ENCODE peak calls at places on chromosomes 1 and 21, in six cellular contexts. F is H1, N is trophoblast cell, Q is IMR-90, W is neuronal stem cell, L is mesenchymal stem cell. K is an unnamed sample.

GRCh38 chr1:153535664-153536585 is at the start of gene S100A6:
- DNase-seq in F (no peak), N (peak), Q (peak), W (no peak), L (peak), K (no peak)

GRCh38 chr1:66537718-66538117 is 3.8 kb downstream of the SGIP1 start:
- DNase-seq in F (no peak), N (no peak), Q (no peak), W (no peak), L (no peak), K (no peak)

GRCh38 chr1:13699936-13700520 is at the start of gene PRDM2:
- DNase-seq in F (peak), N (peak), Q (peak), W (peak), L (peak), K (peak)

GRCh38 chr21:17438642-17439041 is 74.2 kb upstream of the CXADR start:
- DNase-seq in F (peak), N (no peak), Q (no peak), W (peak), L (no peak), K (peak)

GRCh38 chr1:156490401-156491032 is 10.1 kb downstream of the MEF2D start:
- DNase-seq in F (peak), N (no peak), Q (no peak), W (no peak), L (peak), K (peak)

GRCh38 chr1:66576645-66577044 is 42.7 kb downstream of the SGIP1 start:
- DNase-seq in F (no peak), N (no peak), Q (peak), W (no peak), L (peak), K (no peak)

GRCh38 chr1:2867861-2868260 is 66.4 kb upstream of the TTC34 start:
- DNase-seq in F (no peak), N (no peak), Q (no peak), W (no peak), L (no peak), K (no peak)

GRCh38 chr21:43859747-43860214 is 5.2 kb upstream of the AGPAT3 start:
- DNase-seq in F (no peak), N (no peak), Q (no peak), W (no peak), L (peak), K (no peak)

GRCh38 chr1:11458811-11459275 is 20.1 kb upstream of the DISP3 start:
- DNase-seq in F (no peak), N (no peak), Q (no peak), W (no peak), L (no peak), K (no peak)

GRCh38 chr1:161006563-161006962 is 14.4 kb downstream of the F11R start:
- DNase-seq in F (no peak), N (no peak), Q (no peak), W (no peak), L (no peak), K (no peak)

GRCh38 chr1:3564921-3565831 is 46.1 kb downstream of the MEGF6 start:
- DNase-seq in F (peak), N (peak), Q (peak), W (peak), L (peak), K (peak)

DNA sequence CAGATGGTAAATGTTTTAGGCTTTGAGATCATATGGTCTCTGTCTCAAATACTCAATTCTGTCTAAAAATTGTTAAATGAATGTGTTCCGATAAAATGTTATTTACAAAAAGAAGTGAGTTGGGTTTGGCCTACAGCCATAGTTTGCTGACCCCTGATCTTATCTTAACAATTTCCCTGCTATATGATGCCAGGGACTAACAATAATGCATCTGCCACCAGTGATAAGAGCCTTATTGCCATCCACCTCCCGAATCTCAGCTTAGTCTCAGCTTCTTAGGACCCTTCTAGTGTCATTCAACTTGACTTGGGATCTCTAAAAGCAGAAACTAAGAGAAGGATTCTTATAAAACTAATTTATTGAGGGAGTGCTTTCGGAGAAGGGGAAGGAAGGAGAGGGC is 208.5 kb upstream of the ADGRL2 start:
- DNase-seq in F (no peak), N (no peak), Q (no peak), W (no peak), L (no peak), K (no peak)
- H4K91ac ChIP-seq in F (no peak), N (no peak), Q (no peak), W (no peak), L (no peak), K (no peak)

DNA sequence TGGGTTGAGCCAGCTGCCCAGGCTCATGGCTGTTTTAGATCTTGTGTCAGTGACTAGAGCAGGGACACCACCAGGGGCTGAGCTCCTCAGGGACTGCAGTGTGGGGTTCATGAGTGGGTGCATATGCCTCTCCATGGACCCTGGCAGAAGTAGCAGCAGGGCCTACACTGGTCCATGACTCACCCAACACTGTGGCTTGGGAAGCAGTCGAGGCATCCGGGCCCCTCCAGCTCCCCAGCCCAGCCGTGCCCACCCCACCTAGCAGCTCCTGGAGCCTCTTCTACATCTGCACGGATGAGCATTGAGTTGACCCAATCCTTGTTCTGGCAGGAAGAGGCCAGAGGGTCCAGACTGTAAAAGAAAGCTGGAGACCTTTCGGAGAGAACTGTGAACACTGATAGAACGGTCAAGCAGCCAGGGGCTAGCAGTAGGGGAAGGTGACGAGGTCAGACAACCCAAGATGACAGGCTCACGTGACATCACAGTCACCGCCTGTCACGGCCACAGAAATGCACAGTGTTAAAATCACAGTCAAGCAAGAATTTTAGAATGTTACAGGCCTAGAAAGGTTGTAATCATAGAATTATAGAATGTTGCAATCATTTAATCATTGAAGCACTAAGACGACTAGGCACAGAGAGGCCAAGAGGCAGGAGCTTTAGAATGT is 117.6 kb downstream of the EPHB2 start:
- DNase-seq in F (no peak), N (peak), Q (no peak), W (no peak), L (peak), K (no peak)
- H3K23ac ChIP-seq in F (no peak), N (no peak), Q (no peak), W (no peak), L (no peak), K (no peak)

GRCh38 chr21:31248598-31248997 is 95.5 kb downstream of the TIAM1 start:
- DNase-seq in F (no peak), N (peak), Q (peak), W (no peak), L (peak), K (no peak)
- H4K91ac ChIP-seq in F (no peak), N (no peak), Q (no peak), W (no peak), L (no peak), K (no peak)

GRCh38 chr1:26373789-26374188 is 1.2 kb upstream of the ZNF683 start:
- DNase-seq in F (no peak), N (no peak), Q (no peak), W (no peak), L (no peak), K (no peak)
- H3K23ac ChIP-seq in F (no peak), N (no peak), Q (no peak), W (no peak), L (no peak), K (no peak)

GRCh38 chr21:15743593-15743992 is 13.8 kb downstream of the USP25 start:
- DNase-seq in F (no peak), N (peak), Q (no peak), W (no peak), L (no peak), K (no peak)

GRCh38 chr21:15742052-15742451 is 12.3 kb downstream of the USP25 start:
- DNase-seq in F (no peak), N (no peak), Q (peak), W (no peak), L (peak), K (no peak)

GRCh38 chr21:15741510-15741909 is 11.7 kb downstream of the USP25 start:
- DNase-seq in F (no peak), N (peak), Q (peak), W (no peak), L (no peak), K (no peak)

GRCh38 chr21:15742694-15743093 is 12.9 kb downstream of the USP25 start:
- DNase-seq in F (no peak), N (no peak), Q (no peak), W (no peak), L (no peak), K (peak)

GRCh38 chr21:15744926-15745325 is 15.1 kb downstream of the USP25 start:
- DNase-seq in F (no peak), N (no peak), Q (no peak), W (no peak), L (no peak), K (peak)
- H4K91ac ChIP-seq in F (no peak), N (no peak), Q (no peak), W (no peak), L (no peak), K (no peak)

DNA sequence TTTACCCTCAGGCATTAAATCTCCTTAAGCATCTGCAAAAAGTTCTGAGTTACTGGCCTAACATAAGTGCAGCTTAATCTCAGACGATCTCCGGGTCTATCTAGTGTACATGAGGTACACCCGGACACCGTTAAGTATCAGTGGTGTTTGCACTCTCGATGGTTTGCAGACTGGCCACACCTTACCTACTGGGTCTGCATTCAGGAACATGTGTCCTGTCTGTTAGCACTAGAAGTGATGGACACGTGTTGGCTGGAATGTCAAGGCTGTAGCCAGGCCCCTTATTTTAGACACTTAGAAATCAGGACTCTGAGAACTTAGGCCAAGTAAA is 783 bp upstream of the AGL start:
- DNase-seq in F (no peak), N (no peak), Q (no peak), W (no peak), L (no peak), K (no peak)
- H3K23ac ChIP-seq in F (no peak), N (no peak), Q (peak), W (no peak), L (no peak), K (no peak)

DNA sequence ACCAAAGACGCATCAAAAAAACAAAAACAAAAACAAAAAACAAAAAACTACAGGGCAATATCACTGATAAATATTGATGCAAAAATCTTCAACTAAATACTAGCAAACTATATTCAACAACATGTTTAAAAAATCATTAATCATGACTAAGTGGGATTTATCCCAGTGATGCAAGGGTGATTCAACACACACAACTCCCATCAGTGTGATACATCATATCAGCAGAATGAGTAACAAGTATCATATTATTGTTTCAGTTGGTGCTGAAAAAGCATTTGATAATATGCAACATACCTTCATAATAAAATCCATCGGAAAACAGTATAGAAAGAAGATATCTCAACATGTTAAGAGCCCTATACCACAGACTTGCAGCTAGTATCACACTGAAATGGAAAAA is 953.0 kb downstream of the AMY1C start:
- DNase-seq in F (no peak), N (no peak), Q (no peak), W (no peak), L (no peak), K (no peak)
- H4K91ac ChIP-seq in F (no peak), N (no peak), Q (no peak), W (no peak), L (no peak), K (no peak)

GRCh38 chr1:70877343-70877742 is 170.3 kb downstream of the PTGER3 start:
- DNase-seq in F (no peak), N (no peak), Q (no peak), W (no peak), L (no peak), K (no peak)
- H3K23ac ChIP-seq in F (no peak), N (no peak), Q (no peak), W (no peak), L (no peak), K (no peak)

GRCh38 chr1:219109424-219110018 is 64.2 kb upstream of the LYPLAL1 start:
- DNase-seq in F (no peak), N (no peak), Q (no peak), W (no peak), L (no peak), K (no peak)

GRCh38 chr1:219114014-219114413 is 59.7 kb upstream of the LYPLAL1 start:
- DNase-seq in F (no peak), N (no peak), Q (no peak), W (no peak), L (no peak), K (no peak)

DNA sequence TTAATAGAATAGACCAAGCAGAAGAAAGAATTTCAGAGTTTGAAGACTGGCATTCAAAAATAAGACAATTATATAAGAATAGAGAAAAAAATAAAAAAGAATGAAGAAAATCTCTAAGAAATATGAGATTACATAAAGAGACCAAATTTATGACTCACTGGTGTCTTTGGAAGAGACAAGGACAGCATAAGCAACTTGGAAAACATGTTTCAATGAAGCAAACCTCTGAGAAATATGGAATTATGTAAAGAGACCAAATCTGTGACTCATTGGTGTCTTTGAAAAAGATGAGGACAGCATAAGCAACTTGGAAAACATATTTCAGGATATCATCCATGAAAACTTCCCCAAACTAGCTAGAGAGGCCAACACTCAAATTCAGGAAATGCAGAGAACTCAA is 60.4 kb upstream of the LYPLAL1 start:
- DNase-seq in F (no peak), N (no peak), Q (peak), W (no peak), L (no peak), K (no peak)
- H4K91ac ChIP-seq in F (no peak), N (no peak), Q (no peak), W (no peak), L (no peak), K (no peak)

DNA sequence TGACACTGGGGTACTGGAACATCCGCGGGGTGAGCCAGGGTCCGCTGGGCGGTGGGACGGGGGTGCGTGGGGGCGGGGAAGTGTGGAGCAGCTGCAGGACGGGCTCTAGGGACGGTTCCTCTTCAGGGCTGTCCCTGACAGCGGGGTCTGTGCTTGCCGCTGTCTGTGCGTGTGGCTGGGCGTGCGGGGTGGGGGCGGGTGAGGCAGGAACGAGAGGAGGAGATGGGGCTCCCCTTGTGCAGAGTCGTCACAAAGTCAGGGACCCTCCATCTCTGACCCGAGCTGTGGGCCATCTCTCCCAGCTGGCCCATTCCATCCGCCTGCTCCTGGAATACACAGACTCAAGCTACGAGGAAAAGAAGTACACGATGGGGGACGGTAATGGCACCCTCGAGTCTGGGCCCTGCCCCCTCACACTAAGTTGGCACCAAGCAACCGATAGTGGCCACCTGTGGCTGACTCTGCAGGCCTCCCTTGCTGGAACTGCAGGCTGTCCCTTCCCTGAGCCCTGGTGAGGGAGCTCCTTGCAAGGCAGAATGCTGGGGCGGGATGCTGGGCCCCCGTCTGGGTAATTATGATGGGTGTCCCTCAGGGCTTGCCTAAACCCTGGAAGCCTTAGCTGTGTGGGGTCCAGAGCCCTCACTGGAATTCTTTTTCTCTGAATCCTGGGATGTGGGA is 405 bp downstream of the GSTM2 start:
- DNase-seq in F (no peak), N (no peak), Q (peak), W (no peak), L (no peak), K (no peak)
- H3K23ac ChIP-seq in F (no peak), N (no peak), Q (peak), W (no peak), L (no peak), K (no peak)